ENCODE peak calls at places on chromosomes 16 and 17, in four cellular contexts. S is CD4-positive, CD25-positive, alpha-beta regulatory T cell; G is neural progenitor cell; V is CD8-positive, alpha-beta memory T cell. Y is an unnamed sample. For H3K36me3 and H3K4me1, the result is how much of the 10 kb centered on the place peaks cover.

GRCh38 chr17:29127840-29128239 is 52.4 kb downstream of the MYO18A start:
- DNase-seq in S (no peak), G (peak), V (no peak), Y (no peak)

GRCh38 chr16:13996778-13997288 is 74.3 kb upstream of the MRTFB start:
- DNase-seq in S (no peak), G (no peak), V (no peak), Y (no peak)

GRCh38 chr16:88405325-88406060 is 22.7 kb downstream of the ZNF469 start:
- DNase-seq in S (no peak), G (no peak), V (no peak), Y (no peak)

GRCh38 chr16:17013067-17013466 is 457.7 kb downstream of the XYLT1 start:
- DNase-seq in S (no peak), G (no peak), V (no peak), Y (no peak)

GRCh38 chr16:2467301-2468141 is 3.6 kb upstream of the NTN3 start:
- DNase-seq in S (no peak), G (peak), V (no peak), Y (no peak)

GRCh38 chr17:78356163-78356713 is 3.6 kb downstream of the SOCS3 start:
- DNase-seq in S (peak), G (peak), V (peak), Y (peak)

GRCh38 chr17:77130521-77130920 is 10.2 kb upstream of the SEC14L1 start:
- DNase-seq in S (no peak), G (no peak), V (no peak), Y (no peak)

GRCh38 chr16:87216824-87217205 is 100.4 kb downstream of the C16orf95 start:
- DNase-seq in S (no peak), G (no peak), V (no peak), Y (no peak)

GRCh38 chr16:85899444-85899843 is 482 bp downstream of the IRF8 start:
- DNase-seq in S (no peak), G (no peak), V (no peak), Y (no peak)

GRCh38 chr17:41483531-41483930 is 2.6 kb upstream of the KRT35 start:
- DNase-seq in S (no peak), G (peak), V (no peak), Y (no peak)

GRCh38 chr17:18070861-18071340 is 16.8 kb upstream of the DRG2 start:
- DNase-seq in S (no peak), G (peak), V (no peak), Y (no peak)

GRCh38 chr16:69703638-69704037 is 22.7 kb downstream of the NQO1 start:
- DNase-seq in S (no peak), G (no peak), V (no peak), Y (no peak)

GRCh38 chr17:43760254-43760852 is 1.8 kb upstream of the SOST start:
- DNase-seq in S (peak), G (peak), V (peak), Y (peak)

GRCh38 chr16:3045758-3046505 is 429 bp upstream of the MMP25 start:
- DNase-seq in S (no peak), G (peak), V (no peak), Y (no peak)

GRCh38 chr17:1203111-1203966 is 23.6 kb upstream of the ABR start:
- DNase-seq in S (peak), G (peak), V (peak), Y (peak)

GRCh38 chr16:30697264-30698138 is 1.5 kb upstream of the SRCAP start:
- DNase-seq in S (no peak), G (no peak), V (no peak), Y (no peak)

GRCh38 chr16:50666658-50667496 is 14.2 kb downstream of the SNX20 start:
- DNase-seq in S (no peak), G (no peak), V (peak), Y (no peak)

GRCh38 chr17:49193513-49194296 is 16.7 kb downstream of the GNGT2 start:
- DNase-seq in S (peak), G (peak), V (no peak), Y (no peak)

GRCh38 chr17:45307290-45308015 is 9.4 kb downstream of the MAP3K14 start:
- DNase-seq in S (peak), G (no peak), V (no peak), Y (no peak)

GRCh38 chr16:2008631-2009301 is 855 bp downstream of the ZNF598 start:
- DNase-seq in S (no peak), G (no peak), V (peak), Y (no peak)

GRCh38 chr17:43952724-43953666 is 745 bp downstream of the PYY start:
- DNase-seq in S (no peak), G (peak), V (no peak), Y (no peak)

GRCh38 chr17:77319211-77320031 is 178.7 kb downstream of the SEC14L1 start:
- DNase-seq in S (peak), G (peak), V (peak), Y (peak)

GRCh38 chr16:82728901-82729300 is 102.1 kb downstream of the CDH13 start:
- DNase-seq in S (no peak), G (no peak), V (no peak), Y (no peak)

GRCh38 chr17:43750154-43750553 is 8.4 kb downstream of the SOST start:
- DNase-seq in S (no peak), G (no peak), V (no peak), Y (no peak)

GRCh38 chr17:61410555-61411089 is 11.0 kb downstream of the TBX2 start:
- DNase-seq in S (peak), G (peak), V (peak), Y (peak)
- H3K4me3 ChIP-seq in S (peak), G (peak), V (peak), Y (peak)

GRCh38 chr17:61852857-61853256 is 10.5 kb downstream of the BRIP1 start:
- DNase-seq in S (no peak), G (no peak), V (no peak), Y (no peak)
- H3K36me3 ChIP-seq in S (under half), G (under half), V (under half), Y (under half)

GRCh38 chr17:82349287-82349701 is 9.8 kb upstream of the TEX19 start:
- DNase-seq in S (no peak), G (no peak), V (no peak), Y (no peak)
- H3K4me1 ChIP-seq in S (under half), G (under half), V (under half), Y (under half)

DNA sequence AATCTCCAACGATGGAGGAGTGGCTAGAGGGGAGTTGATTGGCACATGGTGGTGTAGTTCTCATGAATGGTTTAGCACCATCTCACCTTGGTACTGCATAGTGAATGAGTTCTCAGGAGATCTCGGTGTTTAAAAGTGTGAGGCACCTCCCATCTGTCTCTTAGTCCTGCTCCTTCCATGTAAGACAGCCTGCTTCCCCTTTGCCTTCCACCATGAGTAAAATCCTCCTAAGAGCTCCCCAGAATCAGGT is 428.8 kb upstream of the MAF start:
- DNase-seq in S (no peak), G (no peak), V (no peak), Y (no peak)
- H3K4me3 ChIP-seq in S (no peak), G (no peak), V (no peak), Y (no peak)

DNA sequence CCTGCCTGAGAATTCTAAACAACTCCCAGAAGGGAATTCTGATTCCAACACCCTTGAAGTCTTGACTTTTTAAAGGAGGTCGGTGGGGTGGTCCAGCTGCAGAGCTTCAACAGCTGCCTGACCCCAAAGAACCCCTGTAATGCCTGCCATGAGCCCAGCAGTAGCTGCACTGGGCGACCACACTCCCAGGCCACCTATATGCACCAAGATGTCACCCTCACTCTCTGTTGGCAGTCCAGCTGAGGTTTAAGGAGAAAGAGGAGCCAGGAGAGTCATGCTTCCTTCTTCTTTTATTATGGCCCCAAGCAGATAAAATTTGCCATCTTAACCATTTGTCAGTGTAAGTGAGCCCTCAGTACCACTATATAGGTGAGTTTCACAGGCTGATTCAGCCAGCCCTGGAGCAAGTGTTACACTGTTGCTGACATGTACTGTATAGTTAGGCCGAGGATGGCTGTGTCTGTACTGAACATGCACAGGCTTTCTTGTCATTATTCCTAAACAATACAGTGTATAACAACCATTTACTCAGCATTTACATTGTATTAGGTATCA is 53.9 kb downstream of the AMFR start:
- DNase-seq in S (no peak), G (no peak), V (no peak), Y (no peak)
- H3K36me3 ChIP-seq in S (under half), G (under half), V (under half), Y (under half)

DNA sequence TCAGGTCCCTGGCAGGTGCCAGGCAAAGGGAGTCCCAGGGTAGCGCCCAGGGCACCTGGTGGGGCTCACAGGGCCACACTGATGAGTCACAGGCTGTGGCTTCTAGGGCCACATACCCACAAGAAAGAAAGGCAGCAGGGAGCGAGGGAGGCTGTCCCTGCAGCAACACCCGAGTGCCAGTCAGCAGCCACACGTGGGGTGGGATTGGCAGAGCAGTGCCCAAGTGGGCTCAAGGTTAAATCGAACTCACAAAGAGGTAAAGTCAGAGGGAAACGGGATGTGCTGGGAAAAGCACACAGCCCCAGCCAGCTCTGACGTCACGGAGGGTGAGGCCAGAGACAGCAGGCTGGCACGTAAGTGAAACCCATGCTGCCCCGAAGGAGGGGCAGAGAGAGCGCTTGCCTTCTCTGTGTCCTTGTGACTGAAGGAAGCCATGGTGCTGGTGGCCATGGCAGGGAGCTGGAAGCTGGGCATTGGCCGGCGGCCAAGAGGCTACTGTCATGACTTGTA is 33.8 kb downstream of the FA2H start:
- DNase-seq in S (no peak), G (no peak), V (no peak), Y (no peak)
- H3K4me1 ChIP-seq in S (under half), G (under half), V (under half), Y (under half)

GRCh38 chr17:5000237-5000639 is 2.5 kb downstream of the KIF1C start:
- DNase-seq in S (no peak), G (no peak), V (no peak), Y (no peak)
- H3K4me3 ChIP-seq in S (no peak), G (no peak), V (no peak), Y (no peak)

GRCh38 chr17:81552244-81553017 is at the start of gene FAAP100:
- DNase-seq in S (peak), G (peak), V (peak), Y (peak)

GRCh38 chr17:81550285-81550684 is 1.9 kb downstream of the FAAP100 start:
- DNase-seq in S (no peak), G (no peak), V (no peak), Y (no peak)

GRCh38 chr17:81553018-81553615 is 964 bp upstream of the FAAP100 start:
- DNase-seq in S (peak), G (peak), V (peak), Y (peak)

GRCh38 chr17:81550830-81551457 is 1.2 kb downstream of the FAAP100 start:
- DNase-seq in S (no peak), G (no peak), V (no peak), Y (no peak)

DNA sequence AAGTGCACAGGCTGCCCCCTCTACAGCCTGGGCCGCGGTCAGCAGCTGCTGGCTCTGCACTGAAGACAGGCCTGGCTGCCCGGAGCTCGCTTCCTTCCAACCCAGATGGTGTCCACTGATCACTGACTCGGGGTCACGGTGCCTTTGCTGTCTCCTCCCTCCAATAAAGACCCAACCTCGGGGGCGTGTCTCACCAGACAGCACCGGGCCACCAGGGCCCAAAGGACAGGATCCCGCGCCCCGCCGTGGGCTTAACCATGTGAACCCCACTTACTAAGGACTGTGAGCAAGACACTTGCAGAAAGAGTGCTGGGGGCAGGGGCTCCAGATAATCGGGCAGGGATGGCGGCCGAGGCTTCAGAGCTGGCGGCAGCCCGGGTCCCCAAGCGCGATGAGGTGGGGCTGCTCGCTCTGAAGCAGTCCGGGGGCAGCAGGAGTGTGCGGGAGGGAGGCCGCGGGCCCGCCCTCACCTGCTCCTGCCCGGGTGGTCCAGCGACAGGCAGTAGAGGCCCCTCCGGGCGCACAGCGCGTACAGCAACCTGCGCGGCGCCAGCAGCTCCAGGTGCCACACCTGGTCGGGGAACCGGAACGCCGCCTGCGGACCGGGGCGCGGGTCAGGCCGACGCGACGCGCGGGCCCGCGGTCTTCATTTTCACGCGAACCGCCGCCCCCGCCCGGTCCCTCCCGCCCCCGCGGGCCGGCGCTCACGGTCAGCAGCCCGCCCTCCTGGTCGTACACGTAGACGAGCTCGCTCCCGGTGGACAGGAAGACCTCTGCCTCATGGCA is 502 bp downstream of the FAAP100 start:
- DNase-seq in S (no peak), G (peak), V (no peak), Y (no peak)
- H3K36me3 ChIP-seq in S (under half), G (under half), V (under half), Y (under half)

DNA sequence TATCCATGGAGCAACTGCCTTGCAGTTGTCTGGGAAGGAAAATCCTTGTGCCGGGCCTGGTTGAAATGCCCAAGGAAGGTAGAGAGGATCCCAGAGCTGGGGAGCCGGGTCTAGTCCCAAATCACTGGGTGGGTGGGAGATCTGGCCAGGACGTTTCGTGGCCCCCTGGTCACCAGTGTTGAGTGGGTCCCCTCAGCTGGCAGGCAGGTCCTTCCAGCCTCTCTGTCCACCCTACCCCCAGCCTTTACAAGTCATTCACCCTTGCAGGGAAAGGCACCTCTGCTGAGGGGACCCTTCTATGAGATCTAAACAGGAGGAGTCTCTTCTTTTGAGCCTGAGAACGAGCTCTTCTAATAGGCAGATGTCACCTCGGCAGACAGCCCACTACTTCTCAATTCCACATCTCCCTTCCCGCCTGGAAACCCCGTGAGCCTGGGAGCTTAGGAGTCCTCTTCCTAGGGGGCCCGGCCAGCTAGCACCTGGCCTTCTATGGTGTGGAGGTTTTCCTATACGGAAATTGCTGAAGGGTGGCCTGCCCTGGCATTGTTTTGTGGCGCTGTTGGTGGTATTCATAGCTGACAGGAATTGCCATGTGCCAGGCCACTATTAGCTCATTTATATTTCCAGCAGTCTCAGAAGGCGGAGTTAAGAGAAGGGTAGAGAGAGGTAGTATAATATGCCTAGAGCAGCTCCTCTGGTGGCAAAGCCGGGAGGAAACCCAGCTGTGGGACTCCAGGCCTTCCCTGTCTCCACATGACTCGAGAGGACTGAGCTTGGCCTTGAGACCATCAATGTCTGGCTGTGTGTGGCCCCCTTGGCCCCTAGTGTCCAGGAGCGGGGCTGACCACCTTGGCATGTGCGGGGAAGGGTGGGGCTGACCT is 13.3 kb downstream of the MPRIP start:
- DNase-seq in S (no peak), G (no peak), V (no peak), Y (no peak)
- H3K4me1 ChIP-seq in S (under half), G (under half), V (under half), Y (under half)